ENCODE peak calls at places on chromosomes 11 and 22, in five cellular contexts. F is body of pancreas, M is tibial nerve, U is sigmoid colon, J is A549. E is an unnamed sample.

GRCh38 chr11:59754859-59755700 is at the start of gene STX3:
- DNase-seq in J (peak), F (peak), U (peak), M (peak), E (peak)

GRCh38 chr11:63922673-63923192 is 5.8 kb upstream of the RCOR2 start:
- DNase-seq in M (no peak), F (no peak), U (no peak), J (no peak), E (no peak)

GRCh38 chr11:12008790-12009616 is 577 bp upstream of the DKK3 start:
- DNase-seq in F (peak), M (no peak), U (peak), J (peak), E (peak)

GRCh38 chr22:48365386-48365785 is 1462.3 kb downstream of the BRD1 start:
- DNase-seq in J (no peak), F (no peak), M (no peak), U (no peak), E (no peak)

GRCh38 chr11:2772544-2773031 is 72.8 kb upstream of the KCNQ1OT1 start:
- DNase-seq in M (peak), J (no peak), U (no peak), F (no peak), E (no peak)

GRCh38 chr11:14179126-14179820 is 179.7 kb downstream of the RRAS2 start:
- DNase-seq in J (no peak), U (no peak), F (no peak), M (no peak), E (no peak)

GRCh38 chr11:103961010-103961409 is 75.4 kb upstream of the DDI1 start:
- DNase-seq in M (no peak), J (peak), U (no peak), F (no peak), E (no peak)

GRCh38 chr11:17387811-17388210 is 648 bp downstream of the KCNJ11 start:
- DNase-seq in M (no peak), F (no peak), J (no peak), U (no peak), E (no peak)

GRCh38 chr22:46067159-46068111 is 82.9 kb upstream of the PPARA start:
- DNase-seq in J (no peak), F (peak), U (peak), M (peak), E (no peak)

GRCh38 chr11:26621147-26621546 is 49.1 kb upstream of the MUC15 start:
- DNase-seq in M (no peak), U (no peak), J (peak), F (no peak), E (no peak)

GRCh38 chr11:78931891-78932290 is 357.2 kb upstream of the NARS2 start:
- DNase-seq in U (no peak), J (no peak), M (no peak), F (no peak), E (no peak)

GRCh38 chr22:38867124-38867455 is 4.9 kb downstream of the CBX6 start:
- DNase-seq in J (no peak), F (no peak), U (no peak), M (no peak), E (no peak)

GRCh38 chr22:38866024-38866398 is 6.0 kb downstream of the CBX6 start:
- DNase-seq in F (no peak), U (peak), M (no peak), J (no peak), E (no peak)

GRCh38 chr22:38867496-38868285 is 4.3 kb downstream of the CBX6 start:
- DNase-seq in U (peak), J (no peak), F (no peak), M (no peak), E (no peak)

GRCh38 chr22:38865201-38866023 is 6.6 kb downstream of the CBX6 start:
- DNase-seq in U (peak), F (no peak), J (no peak), M (no peak), E (no peak)

DNA sequence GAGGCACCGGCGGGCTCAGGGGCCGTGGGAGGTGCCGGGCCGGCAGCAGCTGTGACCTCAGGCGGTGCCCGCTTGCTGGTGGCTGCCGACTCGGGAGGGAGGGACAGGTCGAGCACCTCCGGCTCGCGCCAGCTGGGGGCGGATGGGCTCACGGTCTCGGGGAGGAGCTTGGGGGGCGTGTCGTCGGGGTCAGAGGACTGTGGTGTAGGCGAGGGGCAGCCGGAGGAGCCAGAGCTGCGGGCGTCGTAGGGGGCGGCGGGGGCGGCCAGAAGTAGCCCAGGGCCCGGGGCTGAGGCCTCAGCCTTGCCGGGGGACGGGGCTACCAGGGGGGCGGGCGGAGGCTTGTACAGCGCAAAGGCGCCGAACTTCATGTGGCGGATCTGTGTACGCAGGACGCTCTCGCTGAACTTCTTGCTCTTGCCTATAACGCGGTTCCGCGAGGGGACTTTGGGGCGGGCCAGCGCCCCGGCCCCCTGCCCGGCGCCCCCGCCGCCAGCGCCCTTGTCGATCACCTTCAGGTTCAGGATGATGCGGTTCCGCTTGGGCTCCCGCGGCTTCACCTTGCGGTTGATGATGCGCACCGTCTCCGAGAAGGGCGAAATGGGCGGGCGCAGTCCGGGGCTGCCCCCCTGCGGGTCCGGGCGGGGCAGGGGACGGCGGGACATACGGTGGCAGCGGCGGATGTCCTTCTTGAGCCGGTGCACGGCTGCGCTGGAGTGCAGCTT is 5.5 kb downstream of the CBX6 start:
- DNase-seq in F (no peak), U (peak), M (no peak), J (no peak), E (no peak)
- TF ChIP-seq POLR2A in F (no peak), U (no peak), M (no peak), J (no peak), E (no peak)

DNA sequence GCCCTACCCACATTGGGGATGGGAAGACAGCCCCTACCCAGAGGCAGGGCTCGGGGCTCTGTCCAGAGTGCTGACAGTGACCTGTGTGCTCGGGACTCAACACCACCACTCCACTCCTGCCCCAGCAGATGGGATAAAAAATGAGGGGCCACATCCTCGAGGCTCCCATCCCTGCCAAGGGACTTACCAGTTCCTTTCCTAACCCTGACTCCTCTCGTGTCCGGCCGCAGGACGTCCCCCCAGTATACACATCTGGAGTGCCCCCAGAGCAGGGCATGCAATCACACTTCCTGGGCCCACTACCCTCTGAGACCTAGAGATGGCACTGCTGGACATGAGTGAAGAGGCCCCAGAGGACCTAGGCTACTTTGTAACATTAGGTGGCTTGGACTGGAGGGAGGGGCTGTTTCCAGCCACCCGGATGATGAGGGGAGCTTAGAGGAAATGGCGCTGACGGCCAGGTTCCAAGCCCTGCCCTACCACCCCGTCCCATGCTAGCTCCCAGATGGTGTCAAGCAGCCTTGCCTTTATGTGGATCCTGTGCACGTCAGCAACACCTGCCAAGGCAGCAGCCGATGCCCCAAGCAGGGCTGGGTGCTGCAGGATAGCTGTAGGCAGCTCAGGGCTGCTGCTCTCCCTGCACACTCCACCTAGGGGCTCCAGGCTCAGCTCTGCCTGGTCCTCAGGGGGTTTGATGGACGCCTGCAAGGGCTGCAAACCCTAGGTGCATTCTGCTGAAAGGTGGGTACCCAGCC is 86.6 kb downstream of the DGCR2 start:
- DNase-seq in J (peak), F (no peak), U (no peak), M (no peak), E (no peak)
- TF ChIP-seq POLR2A in J (no peak), F (no peak), U (no peak), M (no peak), E (no peak)

GRCh38 chr11:73982990-73983763 is 534 bp upstream of the UCP2 start:
- DNase-seq in F (peak), J (peak), U (peak), M (peak), E (peak)
- TF ChIP-seq POLR2A in F (peak), J (no peak), U (peak), M (peak), E (peak)

GRCh38 chr11:33893711-33894401 is 2.0 kb upstream of the LMO2 start:
- DNase-seq in U (no peak), M (no peak), J (no peak), F (no peak), E (no peak)
- TF ChIP-seq POLR2A in U (no peak), M (no peak), J (no peak), F (no peak), E (peak)

DNA sequence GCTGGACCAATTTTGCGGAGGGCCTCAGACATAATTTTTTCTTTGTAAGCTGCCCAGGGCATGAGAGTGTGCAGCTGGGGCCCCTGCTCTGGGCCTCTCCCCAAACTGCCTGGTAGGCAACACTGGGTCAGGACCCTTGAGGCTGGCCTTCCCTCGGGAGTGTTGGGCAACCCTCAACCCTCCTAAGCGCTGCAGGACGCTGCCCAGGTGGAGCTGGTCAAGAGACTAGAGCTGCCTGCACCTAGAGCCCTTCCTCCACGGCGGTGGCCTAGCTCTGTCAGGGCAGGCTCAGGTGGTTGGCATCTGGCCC is 505 bp upstream of the TMEM132A start:
- DNase-seq in M (no peak), J (no peak), U (no peak), F (no peak), E (no peak)
- TF ChIP-seq POLR2A in M (no peak), J (no peak), U (no peak), F (no peak), E (no peak)

DNA sequence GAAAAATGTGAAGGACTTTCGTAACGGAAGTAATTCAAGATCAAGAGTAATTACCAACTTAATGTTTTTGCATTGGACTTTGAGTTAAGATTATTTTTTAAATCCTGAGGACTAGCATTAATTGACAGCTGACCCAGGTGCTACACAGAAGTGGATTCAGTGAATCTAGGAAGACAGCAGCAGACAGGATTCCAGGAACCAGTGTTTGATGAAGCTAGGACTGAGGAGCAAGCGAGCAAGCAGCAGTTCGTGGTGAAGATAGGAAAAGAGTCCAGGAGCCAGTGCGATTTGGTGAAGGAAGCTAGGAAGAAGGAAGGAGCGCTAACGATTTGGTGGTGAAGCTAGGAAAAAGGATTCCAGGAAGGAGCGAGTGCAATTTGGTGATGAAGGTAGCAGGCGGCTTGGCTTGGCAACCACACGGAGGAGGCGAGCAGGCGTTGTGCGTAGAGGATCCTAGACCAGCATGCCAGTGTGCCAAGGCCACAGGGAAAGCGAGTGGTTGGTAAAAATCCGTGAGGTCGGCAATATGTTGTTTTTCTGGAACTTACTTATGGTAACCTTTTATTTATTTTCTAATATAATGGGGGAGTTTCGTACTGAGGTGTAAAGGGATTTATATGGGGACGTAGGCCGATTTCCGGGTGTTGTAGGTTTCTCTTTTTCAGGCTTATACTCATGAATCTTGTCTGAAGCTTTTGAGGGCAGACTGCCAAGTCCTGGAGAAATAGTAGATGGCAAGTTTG is 1.6 kb downstream of the MALAT1 start:
- DNase-seq in J (peak), F (peak), M (no peak), U (peak), E (peak)
- TF ChIP-seq POLR2A in J (peak), F (peak), M (peak), U (peak), E (peak)

GRCh38 chr22:41468381-41469217 is at the start of the genes ACO2 and PHF5A:
- DNase-seq in J (peak), F (peak), M (peak), U (peak), E (peak)
- TF ChIP-seq POLR2A in J (peak), F (peak), M (no peak), U (peak), E (peak)